ENCODE peak calls at places on chromosome 1, in seven cellular contexts. T, J, A, D, K, C and L are unnamed samples.
A peak's percentile ranks its signal among the peaks of the same experiment; 100 is the strongest.

GRCh38 chr1:19672237-19672636 is 7.6 kb downstream of the HTR6 start:
- DNase-seq in T (no peak), J (no peak), A (no peak), D (no peak), K (no peak), C (no peak), L (no peak)

GRCh38 chr1:180981596-180982387 is 40.9 kb downstream of the STX6 start:
- DNase-seq in T (no peak), J (no peak), A (no peak), D (peak; percentile 59), K (no peak), C (no peak), L (no peak)

GRCh38 chr1:193281894-193282293 is 95.5 kb upstream of the B3GALT2 start:
- DNase-seq in T (no peak), J (no peak), A (no peak), D (no peak), K (no peak), C (no peak), L (no peak)

GRCh38 chr1:234925440-234926251 is 203.0 kb downstream of the TOMM20 start:
- DNase-seq in T (peak; percentile 99), J (no peak), A (no peak), D (peak; percentile 70), K (no peak), C (peak; percentile 95), L (peak; percentile 99)

GRCh38 chr1:165910764-165911421 is 83.5 kb downstream of the UCK2 start:
- DNase-seq in T (no peak), J (no peak), A (peak; percentile 29), D (peak; percentile 49), K (peak; percentile 57), C (no peak), L (no peak)

GRCh38 chr1:164760585-164760968 is 201.6 kb downstream of the PBX1 start:
- DNase-seq in T (no peak), J (no peak), A (no peak), D (no peak), K (no peak), C (no peak), L (no peak)

GRCh38 chr1:204307334-204307883 is 52.3 kb downstream of the PLEKHA6 start:
- DNase-seq in T (no peak), J (no peak), A (no peak), D (peak; percentile 85), K (no peak), C (no peak), L (no peak)

GRCh38 chr1:200342511-200343400 is 67.1 kb downstream of the ZNF281 start:
- DNase-seq in T (peak; percentile 49), J (no peak), A (no peak), D (no peak), K (no peak), C (no peak), L (no peak)

GRCh38 chr1:14778882-14779594 is 180.6 kb downstream of the KAZN start:
- DNase-seq in T (no peak), J (peak; percentile 77), A (peak; percentile 6), D (peak; percentile 94), K (no peak), C (peak; percentile 14), L (no peak)

GRCh38 chr1:61993331-61993961 is 201.2 kb upstream of the L1TD1 start:
- DNase-seq in T (peak; percentile 99), J (no peak), A (no peak), D (no peak), K (peak; percentile 83), C (peak; percentile 6), L (no peak)

GRCh38 chr1:7582439-7582972 is 188.6 kb upstream of the VAMP3 start:
- DNase-seq in T (no peak), J (no peak), A (no peak), D (no peak), K (no peak), C (no peak), L (no peak)

GRCh38 chr1:187203257-187203656 is 374.5 kb downstream of the PLA2G4A start:
- DNase-seq in T (peak; percentile 50), J (no peak), A (no peak), D (no peak), K (no peak), C (peak; percentile 47), L (no peak)

GRCh38 chr1:213061263-213061662 is 10.2 kb downstream of the RPS6KC1 start:
- DNase-seq in T (no peak), J (no peak), A (no peak), D (peak; percentile 65), K (no peak), C (no peak), L (no peak)

GRCh38 chr1:154869351-154870116 is 547 bp downstream of the KCNN3 start:
- DNase-seq in T (no peak), J (peak; percentile 37), A (peak; percentile 87), D (peak; percentile 57), K (no peak), C (no peak), L (no peak)

GRCh38 chr1:83055391-83056170 is 943.4 kb downstream of the TTLL7 start:
- DNase-seq in T (peak; percentile 62), J (no peak), A (no peak), D (peak; percentile 62), K (no peak), C (no peak), L (no peak)

GRCh38 chr1:234776256-234776874 is 166.4 kb upstream of the IRF2BP2 start:
- DNase-seq in T (no peak), J (no peak), A (no peak), D (peak; percentile 54), K (no peak), C (no peak), L (no peak)

GRCh38 chr1:185886046-185886445 is 151.9 kb downstream of the HMCN1 start:
- DNase-seq in T (no peak), J (no peak), A (no peak), D (no peak), K (no peak), C (no peak), L (no peak)

GRCh38 chr1:235935506-235936224 is 69.0 kb upstream of the LYST start:
- DNase-seq in T (no peak), J (no peak), A (no peak), D (no peak), K (no peak), C (no peak), L (no peak)

GRCh38 chr1:9651565-9652378 is at the start of gene PIK3CD:
- DNase-seq in T (peak; percentile 25), J (peak; percentile 78), A (no peak), D (peak; percentile 87), K (no peak), C (peak; percentile 22), L (no peak)

GRCh38 chr1:210384625-210385024 is 55.9 kb downstream of the HHAT start:
- DNase-seq in T (peak; percentile 43), J (no peak), A (no peak), D (no peak), K (no peak), C (no peak), L (no peak)

GRCh38 chr1:165490175-165490574 is 45.2 kb upstream of the RXRG start:
- DNase-seq in T (no peak), J (no peak), A (peak; percentile 82), D (no peak), K (no peak), C (no peak), L (no peak)

DNA sequence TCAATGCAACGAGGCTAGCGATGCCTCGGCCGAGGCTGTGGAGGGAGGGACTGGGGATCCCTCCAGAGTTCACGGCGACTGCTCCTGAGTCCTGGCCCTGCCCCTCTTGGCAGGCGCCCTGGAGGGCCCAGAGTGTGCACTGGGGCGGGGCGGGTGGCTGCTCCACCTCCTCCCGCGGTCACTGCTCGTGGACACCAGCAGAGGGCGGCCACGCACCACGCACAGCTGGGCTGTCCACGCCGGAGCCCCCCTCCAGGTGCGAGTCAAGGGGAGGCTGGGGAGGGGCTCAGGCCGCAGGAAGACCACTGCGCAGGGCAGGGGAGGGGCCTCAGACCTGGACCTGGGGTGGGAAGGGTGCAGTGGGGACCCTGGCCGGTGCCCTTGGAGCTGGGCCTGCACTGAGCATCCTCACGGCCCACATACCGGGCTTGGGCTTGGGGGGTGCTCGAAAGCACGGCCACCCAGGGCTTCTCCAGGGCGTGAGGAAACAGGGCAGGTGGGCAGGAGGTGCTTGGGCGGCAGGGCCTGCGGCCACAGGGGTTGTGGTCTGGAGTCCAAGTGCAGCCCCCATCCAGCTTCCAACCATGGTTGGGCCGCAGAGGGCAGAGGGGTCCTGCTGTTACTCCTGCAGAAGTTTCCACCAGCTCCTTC is 20.6 kb upstream of the TTC34 start:
- DNase-seq in T (no peak), J (peak; percentile 61), A (peak; percentile 32), D (no peak), K (peak; percentile 41), C (peak; percentile 17), L (no peak)
- TF ChIP-seq CTCF in T (peak; percentile 3), J (peak; percentile 80), A (peak; percentile 73), D (no peak), K (peak; percentile 51), C (peak; percentile 46), L (no peak)

GRCh38 chr1:223849352-223849751 is 3.6 kb upstream of the TP53BP2 start:
- DNase-seq in T (no peak), J (no peak), A (no peak), D (no peak), K (no peak), C (no peak), L (no peak)
- TF ChIP-seq CTCF in T (no peak), J (no peak), A (no peak), D (no peak), K (no peak), C (no peak), L (no peak)

GRCh38 chr1:161869291-161869690 is 103.2 kb downstream of the ATF6 start:
- DNase-seq in T (no peak), J (no peak), A (no peak), D (no peak), K (no peak), C (no peak), L (no peak)

GRCh38 chr1:161863549-161863948 is 97.4 kb downstream of the ATF6 start:
- DNase-seq in T (no peak), J (no peak), A (no peak), D (no peak), K (no peak), C (no peak), L (no peak)

DNA sequence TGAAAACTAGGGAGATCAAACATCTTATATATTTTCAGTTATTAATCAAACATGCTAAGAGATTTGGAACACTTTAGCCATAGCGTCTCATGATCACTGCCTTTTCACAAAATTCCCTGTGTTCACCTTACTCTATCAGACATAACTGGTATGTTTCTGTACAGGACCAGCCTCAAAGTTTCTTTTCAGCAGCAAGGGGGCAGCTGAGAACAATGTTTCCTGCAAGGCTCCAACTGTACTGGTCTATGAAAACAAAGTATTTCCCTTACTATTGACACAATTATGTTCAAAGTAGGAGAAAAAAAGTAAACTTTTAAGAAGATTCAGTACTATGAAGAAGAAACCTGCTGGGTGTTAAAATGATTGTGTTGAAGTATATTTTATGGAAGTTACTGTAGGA is 98.5 kb downstream of the ATF6 start:
- DNase-seq in T (no peak), J (no peak), A (peak; percentile 11), D (no peak), K (no peak), C (peak; percentile 13), L (no peak)
- TF ChIP-seq CTCF in T (peak; percentile 29), J (no peak), A (peak; percentile 43), D (peak; percentile 40), K (peak; percentile 41), C (no peak), L (peak; percentile 54)

DNA sequence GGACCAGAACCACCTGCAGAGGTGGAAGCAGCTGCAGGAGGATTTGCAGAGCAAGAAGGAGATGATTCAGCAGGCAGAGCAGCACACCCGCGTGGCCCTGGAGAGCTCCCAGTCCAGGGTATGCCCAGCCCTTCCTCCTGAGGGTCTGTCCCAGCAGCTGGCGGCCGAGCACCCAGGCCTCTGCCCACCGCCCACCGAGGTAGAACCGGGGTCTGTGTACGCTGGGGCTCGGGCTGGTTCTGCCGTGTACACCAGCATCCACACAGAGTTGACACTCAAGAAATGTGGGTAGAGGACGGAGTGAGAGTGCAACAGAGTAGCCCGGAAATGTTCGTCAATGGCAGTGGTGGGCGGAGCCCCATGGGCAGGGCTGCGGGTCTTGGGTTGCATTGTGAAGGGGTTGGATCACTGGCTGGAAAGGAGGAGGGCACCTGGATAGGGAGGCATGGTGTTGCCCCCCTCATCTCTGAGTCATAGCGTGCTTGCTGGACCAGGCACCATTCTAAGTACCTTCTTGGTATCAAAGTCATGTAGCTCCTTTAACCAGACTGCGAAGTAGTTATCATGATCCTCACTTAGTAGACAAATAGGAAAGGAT is 5.1 kb upstream of the SMIM1 start:
- DNase-seq in T (no peak), J (no peak), A (no peak), D (peak; percentile 42), K (no peak), C (no peak), L (no peak)
- TF ChIP-seq CTCF in T (no peak), J (no peak), A (no peak), D (no peak), K (no peak), C (no peak), L (no peak)